ENCODE peak calls at places on chromosome 6, in eight cellular contexts. J, X, H, E, V, D, N and F are unnamed samples.

GRCh38 chr6:53956068-53956711 is 155.1 kb upstream of the MLIP start:
- DNase-seq in J (no peak), X (peak), H (no peak), E (peak), V (no peak), D (peak), N (peak), F (peak)

GRCh38 chr6:158457616-158458278 is 102.1 kb upstream of the TMEM181 start:
- DNase-seq in J (no peak), X (peak), H (no peak), E (peak), V (no peak), D (no peak), N (no peak), F (no peak)

GRCh38 chr6:72321741-72322140 is 300.1 kb upstream of the KCNQ5 start:
- DNase-seq in J (no peak), X (no peak), H (no peak), E (peak), V (no peak), D (no peak), N (no peak), F (no peak)

GRCh38 chr6:31351734-31352496 is 5.1 kb downstream of the HLA-B start:
- DNase-seq in J (no peak), X (no peak), H (peak), E (no peak), V (no peak), D (no peak), N (no peak), F (no peak)

GRCh38 chr6:140303218-140303949 is 928.9 kb upstream of the CITED2 start:
- DNase-seq in J (no peak), X (no peak), H (no peak), E (no peak), V (no peak), D (peak), N (no peak), F (no peak)

GRCh38 chr6:2476376-2476775 is 231.0 kb upstream of the GMDS start:
- DNase-seq in J (no peak), X (no peak), H (no peak), E (no peak), V (no peak), D (no peak), N (no peak), F (no peak)

GRCh38 chr6:143055213-143055612 is 5.5 kb upstream of the AIG1 start:
- DNase-seq in J (no peak), X (no peak), H (no peak), E (no peak), V (no peak), D (no peak), N (no peak), F (no peak)

GRCh38 chr6:17305219-17306001 is 24.2 kb downstream of the RBM24 start:
- DNase-seq in J (no peak), X (no peak), H (no peak), E (peak), V (no peak), D (no peak), N (no peak), F (no peak)

GRCh38 chr6:40348591-40348990 is 238.6 kb downstream of the LRFN2 start:
- DNase-seq in J (no peak), X (no peak), H (no peak), E (no peak), V (no peak), D (no peak), N (no peak), F (no peak)

GRCh38 chr6:157374889-157375443 is 6.0 kb upstream of the ZDHHC14 start:
- DNase-seq in J (no peak), X (no peak), H (no peak), E (no peak), V (no peak), D (no peak), N (no peak), F (no peak)

GRCh38 chr6:7630792-7631191 is 40.8 kb downstream of the SNRNP48 start:
- DNase-seq in J (no peak), X (no peak), H (no peak), E (no peak), V (no peak), D (no peak), N (no peak), F (no peak)

GRCh38 chr6:128870751-128871150 is 12.2 kb upstream of the LAMA2 start:
- DNase-seq in J (no peak), X (no peak), H (no peak), E (no peak), V (no peak), D (no peak), N (no peak), F (no peak)

GRCh38 chr6:136468711-136469110 is 81.5 kb downstream of the MAP7 start:
- DNase-seq in J (no peak), X (no peak), H (no peak), E (no peak), V (no peak), D (no peak), N (no peak), F (no peak)

GRCh38 chr6:75124983-75125382 is 80.9 kb downstream of the COL12A1 start:
- DNase-seq in J (no peak), X (no peak), H (no peak), E (peak), V (no peak), D (no peak), N (no peak), F (no peak)

GRCh38 chr6:168182908-168183612 is 104.0 kb upstream of the FRMD1 start:
- DNase-seq in J (no peak), X (no peak), H (no peak), E (no peak), V (no peak), D (no peak), N (no peak), F (no peak)

GRCh38 chr6:19849736-19850135 is 12.6 kb downstream of the ID4 start:
- DNase-seq in J (no peak), X (no peak), H (no peak), E (no peak), V (no peak), D (no peak), N (no peak), F (peak)

GRCh38 chr6:3136361-3136760 is 17.9 kb downstream of the BPHL start:
- DNase-seq in J (no peak), X (no peak), H (no peak), E (no peak), V (no peak), D (no peak), N (no peak), F (no peak)

GRCh38 chr6:1911476-1911875 is 301.8 kb downstream of the FOXC1 start:
- DNase-seq in J (no peak), X (no peak), H (no peak), E (no peak), V (no peak), D (no peak), N (no peak), F (no peak)

GRCh38 chr6:167659016-167659415 is 167.7 kb upstream of the AFDN start:
- DNase-seq in J (no peak), X (no peak), H (no peak), E (no peak), V (no peak), D (no peak), N (no peak), F (no peak)

GRCh38 chr6:53299331-53299835 is 49.4 kb downstream of the ELOVL5 start:
- DNase-seq in J (no peak), X (no peak), H (no peak), E (no peak), V (no peak), D (no peak), N (no peak), F (no peak)

GRCh38 chr6:48610846-48611245 is 499.8 kb upstream of the PTCHD4 start:
- DNase-seq in J (no peak), X (no peak), H (no peak), E (peak), V (no peak), D (no peak), N (no peak), F (no peak)